ENCODE peak calls at places on chromosomes 11 and 22, in five cellular contexts. One of them, this sample, is unnamed.

GRCh38 chr11:112174789-112175595 is at the start of gene BCO2:
- DNase-seq in stimulated activated CD4-positive, alpha-beta T cell treated with anti-CD3 and anti-CD28 coated beads, Interleukin-2, amount 100 ng/mL, for 48 hours: peak; percentile 35
- DNase-seq in RWPE1: peak; percentile 72
- DNase-seq in chondrocyte: no peak
- DNase-seq in cardiac muscle cell: peak; percentile 89
- DNase-seq in this sample: peak; percentile 83

GRCh38 chr11:122213111-122213510 is 97.1 kb upstream of the BLID start:
- DNase-seq in stimulated activated CD4-positive, alpha-beta T cell treated with anti-CD3 and anti-CD28 coated beads, Interleukin-2, amount 100 ng/mL, for 48 hours: no peak
- DNase-seq in RWPE1: no peak
- DNase-seq in chondrocyte: no peak
- DNase-seq in cardiac muscle cell: no peak
- DNase-seq in this sample: no peak

GRCh38 chr22:30602049-30602448 is 4.9 kb upstream of the TCN2 start:
- DNase-seq in stimulated activated CD4-positive, alpha-beta T cell treated with anti-CD3 and anti-CD28 coated beads, Interleukin-2, amount 100 ng/mL, for 48 hours: no peak
- DNase-seq in RWPE1: no peak
- DNase-seq in chondrocyte: no peak
- DNase-seq in cardiac muscle cell: peak; percentile 52
- DNase-seq in this sample: peak; percentile 59

GRCh38 chr11:47514825-47515647 is 37.9 kb downstream of the CELF1 start:
- DNase-seq in stimulated activated CD4-positive, alpha-beta T cell treated with anti-CD3 and anti-CD28 coated beads, Interleukin-2, amount 100 ng/mL, for 48 hours: peak; percentile 28
- DNase-seq in RWPE1: peak; percentile 44
- DNase-seq in chondrocyte: no peak
- DNase-seq in cardiac muscle cell: peak; percentile 82
- DNase-seq in this sample: peak; percentile 37

GRCh38 chr11:130070109-130070828 is 575 bp downstream of the APLP2 start:
- DNase-seq in stimulated activated CD4-positive, alpha-beta T cell treated with anti-CD3 and anti-CD28 coated beads, Interleukin-2, amount 100 ng/mL, for 48 hours: peak; percentile 30
- DNase-seq in RWPE1: peak; percentile 29
- DNase-seq in chondrocyte: no peak
- DNase-seq in cardiac muscle cell: peak; percentile 46
- DNase-seq in this sample: peak; percentile 64

GRCh38 chr11:73167555-73167954 is 25.4 kb upstream of the FCHSD2 start:
- DNase-seq in stimulated activated CD4-positive, alpha-beta T cell treated with anti-CD3 and anti-CD28 coated beads, Interleukin-2, amount 100 ng/mL, for 48 hours: no peak
- DNase-seq in RWPE1: no peak
- DNase-seq in chondrocyte: no peak
- DNase-seq in cardiac muscle cell: no peak
- DNase-seq in this sample: no peak

GRCh38 chr11:124839051-124839971 is 25.9 kb upstream of the ROBO3 start:
- DNase-seq in stimulated activated CD4-positive, alpha-beta T cell treated with anti-CD3 and anti-CD28 coated beads, Interleukin-2, amount 100 ng/mL, for 48 hours: no peak
- DNase-seq in RWPE1: no peak
- DNase-seq in chondrocyte: no peak
- DNase-seq in cardiac muscle cell: no peak
- DNase-seq in this sample: peak; percentile 30

GRCh38 chr11:44878696-44879095 is 72.0 kb downstream of the TP53I11 start:
- DNase-seq in stimulated activated CD4-positive, alpha-beta T cell treated with anti-CD3 and anti-CD28 coated beads, Interleukin-2, amount 100 ng/mL, for 48 hours: no peak
- DNase-seq in RWPE1: no peak
- DNase-seq in chondrocyte: no peak
- DNase-seq in cardiac muscle cell: no peak
- DNase-seq in this sample: no peak

GRCh38 chr11:32420937-32421532 is 14.3 kb downstream of the WT1 start:
- DNase-seq in stimulated activated CD4-positive, alpha-beta T cell treated with anti-CD3 and anti-CD28 coated beads, Interleukin-2, amount 100 ng/mL, for 48 hours: no peak
- DNase-seq in RWPE1: no peak
- DNase-seq in chondrocyte: no peak
- DNase-seq in cardiac muscle cell: peak; percentile 67
- DNase-seq in this sample: no peak

GRCh38 chr11:3133456-3134217 is 31.5 kb downstream of the OSBPL5 start:
- DNase-seq in stimulated activated CD4-positive, alpha-beta T cell treated with anti-CD3 and anti-CD28 coated beads, Interleukin-2, amount 100 ng/mL, for 48 hours: no peak
- DNase-seq in RWPE1: no peak
- DNase-seq in chondrocyte: no peak
- DNase-seq in cardiac muscle cell: no peak
- DNase-seq in this sample: no peak

GRCh38 chr22:24894220-24894975 is 52.1 kb downstream of the LHFPL7 start:
- DNase-seq in stimulated activated CD4-positive, alpha-beta T cell treated with anti-CD3 and anti-CD28 coated beads, Interleukin-2, amount 100 ng/mL, for 48 hours: no peak
- DNase-seq in RWPE1: peak; percentile 85
- DNase-seq in chondrocyte: no peak
- DNase-seq in cardiac muscle cell: peak; percentile 96
- DNase-seq in this sample: peak; percentile 53

GRCh38 chr11:89293966-89294679 is 116.4 kb downstream of the TYR start:
- DNase-seq in stimulated activated CD4-positive, alpha-beta T cell treated with anti-CD3 and anti-CD28 coated beads, Interleukin-2, amount 100 ng/mL, for 48 hours: no peak
- DNase-seq in RWPE1: no peak
- DNase-seq in chondrocyte: peak; percentile 50
- DNase-seq in cardiac muscle cell: peak; percentile 43
- DNase-seq in this sample: no peak

GRCh38 chr11:77637345-77638165 is at the start of gene CLNS1A:
- DNase-seq in stimulated activated CD4-positive, alpha-beta T cell treated with anti-CD3 and anti-CD28 coated beads, Interleukin-2, amount 100 ng/mL, for 48 hours: peak; percentile 74
- DNase-seq in RWPE1: peak; percentile 80
- DNase-seq in chondrocyte: peak; percentile 94
- DNase-seq in cardiac muscle cell: peak; percentile 93
- DNase-seq in this sample: peak; percentile 84

GRCh38 chr11:65366340-65366773 is 11.8 kb downstream of the TIGD3 start:
- DNase-seq in stimulated activated CD4-positive, alpha-beta T cell treated with anti-CD3 and anti-CD28 coated beads, Interleukin-2, amount 100 ng/mL, for 48 hours: no peak
- DNase-seq in RWPE1: peak; percentile 80
- DNase-seq in chondrocyte: no peak
- DNase-seq in cardiac muscle cell: peak; percentile 91
- DNase-seq in this sample: peak; percentile 30

GRCh38 chr11:110409174-110409573 is 20.6 kb upstream of the FDX1 start:
- DNase-seq in stimulated activated CD4-positive, alpha-beta T cell treated with anti-CD3 and anti-CD28 coated beads, Interleukin-2, amount 100 ng/mL, for 48 hours: no peak
- DNase-seq in RWPE1: no peak
- DNase-seq in chondrocyte: no peak
- DNase-seq in cardiac muscle cell: peak; percentile 71
- DNase-seq in this sample: no peak

GRCh38 chr11:62615521-62615920 is 2.5 kb downstream of the ROM1 start:
- DNase-seq in stimulated activated CD4-positive, alpha-beta T cell treated with anti-CD3 and anti-CD28 coated beads, Interleukin-2, amount 100 ng/mL, for 48 hours: no peak
- DNase-seq in RWPE1: no peak
- DNase-seq in chondrocyte: no peak
- DNase-seq in cardiac muscle cell: no peak
- DNase-seq in this sample: no peak

GRCh38 chr22:25114369-25115362 is 85.0 kb upstream of the CRYBB3 start:
- DNase-seq in stimulated activated CD4-positive, alpha-beta T cell treated with anti-CD3 and anti-CD28 coated beads, Interleukin-2, amount 100 ng/mL, for 48 hours: no peak
- DNase-seq in RWPE1: no peak
- DNase-seq in chondrocyte: no peak
- DNase-seq in cardiac muscle cell: no peak
- DNase-seq in this sample: no peak

GRCh38 chr22:24482586-24482985 is 12.5 kb upstream of the UPB1 start:
- DNase-seq in stimulated activated CD4-positive, alpha-beta T cell treated with anti-CD3 and anti-CD28 coated beads, Interleukin-2, amount 100 ng/mL, for 48 hours: no peak
- DNase-seq in RWPE1: peak; percentile 60
- DNase-seq in chondrocyte: no peak
- DNase-seq in cardiac muscle cell: peak; percentile 75
- DNase-seq in this sample: peak; percentile 69

GRCh38 chr22:50505776-50506610 is 1.5 kb downstream of the LMF2 start:
- DNase-seq in stimulated activated CD4-positive, alpha-beta T cell treated with anti-CD3 and anti-CD28 coated beads, Interleukin-2, amount 100 ng/mL, for 48 hours: no peak
- DNase-seq in RWPE1: no peak
- DNase-seq in chondrocyte: peak; percentile 91
- DNase-seq in cardiac muscle cell: no peak
- DNase-seq in this sample: no peak

GRCh38 chr11:108835624-108836023 is 170.8 kb downstream of the DDX10 start:
- DNase-seq in stimulated activated CD4-positive, alpha-beta T cell treated with anti-CD3 and anti-CD28 coated beads, Interleukin-2, amount 100 ng/mL, for 48 hours: no peak
- DNase-seq in RWPE1: no peak
- DNase-seq in chondrocyte: no peak
- DNase-seq in cardiac muscle cell: no peak
- DNase-seq in this sample: no peak

This sample was measured in trophoblast cell.